ENCODE peak calls at places on chromosome X, in seven cellular contexts. Y is esophagus muscularis mucosa; H is adrenal gland; A is kidney epithelial cell; D is thyroid gland; F is CD8-positive, alpha-beta memory T cell; X is sigmoid colon. E is an unnamed sample.
A peak's percentile ranks its signal among the peaks of the same experiment; 100 is the strongest.

GRCh38 chrX:136386821-136387220 is 86.1 kb downstream of the ADGRG4 start:
- DNase-seq in X (no peak), H (no peak), D (no peak), A (no peak), F (no peak), Y (no peak), E (peak; percentile 1)

GRCh38 chrX:2498781-2499302 is 1.9 kb downstream of the DHRSX start:
- DNase-seq in X (no peak), D (peak; percentile 71), H (peak; percentile 52), Y (no peak), A (no peak), F (no peak), E (peak; percentile 64)

GRCh38 chrX:69236641-69237040 is 71.4 kb upstream of the PJA1 start:
- DNase-seq in H (no peak), F (no peak), A (no peak), D (no peak), X (no peak), Y (no peak), E (no peak)

GRCh38 chrX:66676413-66676812 is 37.5 kb upstream of the EDA2R start:
- DNase-seq in F (no peak), H (no peak), D (no peak), X (no peak), A (no peak), Y (no peak), E (no peak)

GRCh38 chrX:40227111-40227510 is 129.4 kb upstream of the BCOR start:
- DNase-seq in X (no peak), F (no peak), Y (no peak), A (no peak), D (no peak), H (no peak), E (no peak)

GRCh38 chrX:2478546-2479419 is 22.0 kb downstream of the DHRSX start:
- DNase-seq in X (no peak), H (no peak), F (no peak), A (no peak), D (no peak), Y (no peak), E (no peak)

GRCh38 chrX:118536687-118537461 is 41.3 kb downstream of the DOCK11 start:
- DNase-seq in H (peak; percentile 2), Y (no peak), A (no peak), D (peak; percentile 46), F (peak; percentile 36), X (no peak), E (peak; percentile 42)

GRCh38 chrX:151476597-151476996 is 79.6 kb downstream of the VMA21 start:
- DNase-seq in F (no peak), X (no peak), D (no peak), A (no peak), H (no peak), Y (no peak), E (no peak)

GRCh38 chrX:39063037-39063436 is 261.8 kb downstream of the MID1IP1 start:
- DNase-seq in A (no peak), X (no peak), F (no peak), H (peak; percentile 16), Y (no peak), D (no peak), E (no peak)

GRCh38 chrX:63754141-63754859 is 30.7 kb downstream of the ARHGEF9 start:
- DNase-seq in H (peak; percentile 15), D (no peak), Y (no peak), A (no peak), X (no peak), F (peak; percentile 24), E (peak; percentile 3)

GRCh38 chrX:18151661-18152060 is 69.0 kb downstream of the BEND2 start:
- DNase-seq in X (no peak), A (no peak), H (no peak), F (no peak), Y (no peak), D (no peak), E (no peak)

GRCh38 chrX:153554519-153555167 is 37.2 kb downstream of the ATP2B3 start:
- DNase-seq in Y (peak; percentile 92), F (peak; percentile 28), A (no peak), D (peak; percentile 58), H (peak; percentile 78), X (peak; percentile 82), E (peak; percentile 71)

GRCh38 chrX:153549807-153550206 is 32.4 kb downstream of the ATP2B3 start:
- DNase-seq in A (no peak), Y (no peak), F (no peak), H (no peak), D (no peak), X (no peak), E (no peak)

GRCh38 chrX:153546386-153546785 is 28.9 kb downstream of the ATP2B3 start:
- DNase-seq in H (no peak), A (no peak), Y (no peak), F (no peak), X (no peak), D (no peak), E (no peak)

GRCh38 chrX:153549231-153549630 is 31.8 kb downstream of the ATP2B3 start:
- DNase-seq in D (no peak), X (no peak), A (no peak), H (no peak), F (no peak), Y (no peak), E (no peak)

DNA sequence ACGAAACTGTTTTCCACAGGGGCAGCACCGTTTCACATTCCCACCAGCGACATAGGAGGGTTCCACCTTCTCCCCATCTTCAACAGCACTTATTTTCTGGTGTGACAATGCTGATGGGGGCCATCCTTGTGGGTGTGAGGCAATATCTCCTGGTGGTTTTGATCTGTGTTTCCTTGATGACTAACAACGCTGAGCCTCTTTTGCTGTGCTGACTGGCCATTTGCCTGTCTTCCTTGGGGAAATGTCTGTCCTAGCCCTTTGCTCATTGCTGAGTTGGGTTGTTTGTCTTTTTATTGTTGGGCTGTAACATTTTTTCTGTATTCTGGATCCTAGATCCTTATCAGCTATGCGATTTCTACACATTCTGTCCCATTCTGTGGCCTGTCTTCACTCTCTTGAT is 33.7 kb downstream of the ATP2B3 start:
- DNase-seq in D (no peak), A (no peak), Y (no peak), H (no peak), F (no peak), X (no peak), E (no peak)
- H3K4me3 ChIP-seq in D (no peak overlapping the region), A (no peak overlapping the region), Y (no peak overlapping the region), H (no peak overlapping the region), F (no peak overlapping the region), X (no peak overlapping the region), E (no peak overlapping the region)

GRCh38 chrX:105173071-105173470 is 47.4 kb downstream of the TEX13A start:
- DNase-seq in H (no peak), F (no peak), X (no peak), A (no peak), Y (no peak), D (no peak), E (no peak)

DNA sequence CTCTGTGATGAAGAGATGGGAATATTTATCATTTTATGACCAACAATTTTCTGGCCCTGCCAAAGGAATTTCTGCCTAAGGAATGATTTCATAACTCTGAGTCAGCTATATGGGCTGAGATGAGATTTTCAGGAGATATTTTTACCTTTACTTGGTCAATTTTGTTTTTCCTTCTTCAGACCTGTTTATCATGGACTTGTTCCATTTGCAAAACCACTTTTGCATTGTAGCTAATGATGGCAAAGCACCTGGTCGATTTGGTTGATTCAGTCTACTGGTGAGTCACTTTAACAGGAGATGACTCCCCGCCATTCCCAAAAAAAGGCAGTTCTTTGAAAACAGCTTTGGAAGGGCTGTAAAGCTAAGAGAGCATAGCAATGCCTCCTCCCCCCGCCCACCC is 53.3 kb downstream of the TEX13A start:
- DNase-seq in A (no peak), F (no peak), X (no peak), H (no peak), Y (no peak), D (no peak), E (no peak)
- H3K4me3 ChIP-seq in A (no peak overlapping the region), F (no peak overlapping the region), X (no peak overlapping the region), H (no peak overlapping the region), Y (no peak overlapping the region), D (no peak overlapping the region), E (no peak overlapping the region)

GRCh38 chrX:1210844-1211243 is 1.6 kb downstream of the CRLF2 start:
- DNase-seq in D (no peak), X (no peak), H (no peak), Y (no peak), A (no peak), F (no peak), E (no peak)

GRCh38 chrX:1213971-1214370 is 1.5 kb upstream of the CRLF2 start:
- DNase-seq in A (no peak), Y (peak; percentile 50), X (peak; percentile 22), F (no peak), H (no peak), D (no peak), E (no peak)

GRCh38 chrX:1212532-1212931 is at the start of gene CRLF2:
- DNase-seq in F (no peak), A (no peak), X (peak; percentile 34), Y (no peak), D (no peak), H (no peak), E (peak; percentile 5)

DNA sequence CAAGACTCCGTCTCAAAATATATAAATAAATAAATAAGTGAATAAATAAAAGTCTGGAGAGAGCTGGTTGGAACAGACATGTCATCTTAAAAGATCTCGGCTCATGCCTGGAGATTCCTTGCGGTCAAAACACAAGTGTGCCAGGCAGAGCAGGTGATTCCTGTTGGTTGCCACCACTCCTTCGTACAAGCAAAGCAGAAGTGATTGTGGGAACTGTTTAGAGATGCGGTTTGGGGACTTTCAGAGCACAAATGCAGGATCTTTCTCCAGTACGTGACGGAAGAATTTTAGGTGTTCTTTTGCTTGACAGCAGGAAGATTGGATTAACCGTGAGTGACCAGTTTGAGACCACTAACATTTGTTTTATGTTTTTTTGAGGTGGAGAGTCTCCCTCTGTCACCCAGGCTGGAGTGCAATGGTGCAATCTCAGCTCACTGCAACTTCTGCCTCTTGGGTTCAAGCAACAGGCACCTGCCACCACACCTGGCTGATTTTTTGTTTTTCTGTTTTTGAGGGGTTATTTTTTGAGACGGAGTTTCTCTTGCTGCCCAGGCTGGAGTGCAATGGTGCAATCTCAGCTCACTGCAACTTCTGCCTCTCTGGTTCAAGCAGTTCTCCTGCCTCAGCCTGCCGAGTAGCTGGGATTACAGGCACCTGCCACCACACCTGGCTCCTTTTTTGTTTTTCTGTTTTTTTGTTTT is 2.8 kb upstream of the CRLF2 start:
- DNase-seq in F (no peak), D (no peak), X (peak; percentile 32), Y (no peak), A (no peak), H (no peak), E (no peak)
- H3K4me3 ChIP-seq in F (no peak overlapping the region), D (no peak overlapping the region), X (no peak overlapping the region), Y (no peak overlapping the region), A (no peak overlapping the region), H (no peak overlapping the region), E (no peak overlapping the region)

DNA sequence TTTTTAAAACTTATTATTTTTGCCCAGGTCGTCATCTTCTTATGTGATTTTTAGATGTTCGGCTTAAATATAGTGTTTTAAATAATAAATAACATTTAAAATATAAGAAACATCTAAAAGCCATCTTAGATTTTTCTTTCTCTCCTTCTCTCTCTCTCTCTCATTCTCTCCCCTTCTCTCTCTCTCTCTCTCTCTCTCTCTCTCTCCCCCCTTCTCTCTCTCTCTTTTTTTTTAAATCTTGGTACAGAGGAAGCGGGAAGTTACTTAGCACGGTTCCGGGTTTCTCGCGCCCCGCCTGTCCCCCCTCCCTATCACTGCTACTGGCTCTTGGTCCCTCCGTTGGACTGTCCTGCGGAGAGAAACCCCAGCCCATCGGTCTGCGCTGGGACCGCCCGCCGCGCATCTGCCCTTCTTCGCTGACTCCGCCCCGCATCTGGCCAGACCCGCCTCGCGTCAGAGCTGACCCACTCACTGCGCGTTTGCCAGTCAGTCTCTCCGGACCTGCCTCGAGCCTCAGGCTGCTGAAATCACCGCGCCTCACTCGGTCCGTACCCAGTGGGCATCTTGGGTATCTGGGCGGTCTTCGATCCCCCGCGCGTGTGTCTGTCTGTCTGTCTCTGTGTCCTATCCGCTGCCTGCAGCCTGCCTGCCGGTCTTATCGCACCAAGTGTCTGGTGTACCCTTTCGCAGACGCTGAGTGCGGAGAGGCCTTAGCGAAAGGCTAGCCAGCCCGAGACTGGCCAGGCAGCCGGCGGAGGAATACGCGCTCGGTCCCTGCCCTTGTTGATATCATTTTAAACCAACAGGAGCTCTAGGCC is at the start of gene PABPC5:
- DNase-seq in A (peak; percentile 39), D (peak; percentile 79), H (peak; percentile 90), F (no peak), Y (no peak), X (peak; percentile 93), E (peak; percentile 3)
- H3K4me3 ChIP-seq in A (peak within 1 kb of the TSS; percentile 48), D (peak within 1 kb of the TSS; percentile 37), H (peak within 1 kb of the TSS; percentile 51), F (no peak within 1 kb of the TSS), Y (peak within 1 kb of the TSS; percentile 57), X (peak within 1 kb of the TSS; percentile 48), E (peak within 1 kb of the TSS; percentile 33)

E was measured in A673.